ENCODE peak calls at places on chromosome 7, in six cellular contexts. P is NAMALWA, K is fibroblast of lung, F is substantia nigra, W is OCI-LY7, N is ovary. S is an unnamed sample.

GRCh38 chr7:112668561-112668960 is 121.6 kb downstream of the TMEM168 start:
- DNase-seq in P (no peak), K (no peak), F (no peak), W (no peak), N (no peak), S (no peak)

GRCh38 chr7:41893656-41894055 is 190.8 kb upstream of the INHBA start:
- DNase-seq in P (no peak), K (no peak), F (no peak), W (no peak), N (no peak), S (no peak)

GRCh38 chr7:151863386-151864079 is 13.4 kb downstream of the PRKAG2 start:
- DNase-seq in P (peak), K (no peak), F (no peak), W (peak), N (no peak), S (peak)

GRCh38 chr7:121331574-121331973 is 2.8 kb downstream of the WNT16 start:
- DNase-seq in P (no peak), K (no peak), F (no peak), W (no peak), N (no peak), S (no peak)

GRCh38 chr7:133753513-133753912 is 373.6 kb upstream of the LRGUK start:
- DNase-seq in P (no peak), K (no peak), F (no peak), W (no peak), N (no peak), S (no peak)

GRCh38 chr7:111089822-111090426 is 1.0 kb upstream of the LRRN3 start:
- DNase-seq in P (peak), K (peak), F (no peak), W (peak), N (no peak), S (peak)

GRCh38 chr7:3461923-3462322 is 160.9 kb downstream of the SDK1 start:
- DNase-seq in P (no peak), K (no peak), F (no peak), W (no peak), N (no peak), S (no peak)

GRCh38 chr7:77903597-77903996 is 105.0 kb downstream of the PHTF2 start:
- DNase-seq in P (peak), K (no peak), F (no peak), W (peak), N (no peak), S (peak)

GRCh38 chr7:27520828-27521790 is 141.6 kb downstream of the HIBADH start:
- DNase-seq in P (no peak), K (peak), F (no peak), W (no peak), N (peak), S (no peak)

GRCh38 chr7:27147211-27148030 is at the start of gene HOXA6:
- DNase-seq in P (no peak), K (peak), F (no peak), W (no peak), N (peak), S (no peak)

GRCh38 chr7:98539865-98540264 is 77.2 kb upstream of the NPTX2 start:
- DNase-seq in P (no peak), K (no peak), F (no peak), W (no peak), N (no peak), S (no peak)

GRCh38 chr7:17009007-17009719 is 127.4 kb upstream of the AGR3 start:
- DNase-seq in P (peak), K (peak), F (no peak), W (no peak), N (no peak), S (peak)

GRCh38 chr7:128030999-128031681 is at the start of gene LRRC4:
- DNase-seq in P (no peak), K (peak), F (peak), W (peak), N (peak), S (no peak)

GRCh38 chr7:139887895-139888518 is 58.9 kb downstream of the TBXAS1 start:
- DNase-seq in P (no peak), K (no peak), F (peak), W (no peak), N (no peak), S (no peak)

GRCh38 chr7:100694196-100694745 is at the start of gene GIGYF1:
- DNase-seq in P (peak), K (peak), F (peak), W (peak), N (peak), S (peak)

GRCh38 chr7:127794551-127794950 is 142.6 kb downstream of the SND1 start:
- DNase-seq in P (no peak), K (no peak), F (no peak), W (no peak), N (no peak), S (no peak)

GRCh38 chr7:44045226-44046014 is 918 bp downstream of the DBNL start:
- DNase-seq in P (peak), K (no peak), F (no peak), W (no peak), N (no peak), S (peak)

GRCh38 chr7:75662579-75663301 is 76.0 kb downstream of the HIP1 start:
- DNase-seq in P (peak), K (no peak), F (no peak), W (peak), N (no peak), S (no peak)

GRCh38 chr7:19248681-19249080 is 103.5 kb upstream of the FERD3L start:
- DNase-seq in P (no peak), K (peak), F (no peak), W (no peak), N (no peak), S (no peak)

GRCh38 chr7:158863611-158864506 is 7.5 kb downstream of the DYNC2I1 start:
- DNase-seq in P (no peak), K (peak), F (no peak), W (no peak), N (peak), S (peak)

GRCh38 chr7:117715784-117716445 is 157.3 kb downstream of the CTTNBP2 start:
- DNase-seq in P (peak), K (peak), F (peak), W (peak), N (no peak), S (peak)

GRCh38 chr7:2241580-2242540 is at the start of the genes MRM2 and NUDT1:
- DNase-seq in P (peak), K (peak), F (peak), W (peak), N (peak), S (peak)

GRCh38 chr7:20408467-20408826 is 77.7 kb downstream of the ITGB8 start:
- DNase-seq in P (no peak), K (peak), F (no peak), W (no peak), N (peak), S (peak)

GRCh38 chr7:52009195-52009594 is 692.6 kb upstream of the COBL start:
- DNase-seq in P (no peak), K (no peak), F (no peak), W (no peak), N (no peak), S (no peak)

GRCh38 chr7:95101422-95101821 is 194.0 kb downstream of the PPP1R9A start:
- DNase-seq in P (no peak), K (no peak), F (no peak), W (no peak), N (no peak), S (no peak)

GRCh38 chr7:107147464-107148214 is 21.2 kb upstream of the HBP1 start:
- DNase-seq in P (peak), K (peak), F (peak), W (peak), N (no peak), S (peak)

GRCh38 chr7:123711832-123712293 is 36.9 kb downstream of the WASL start:
- DNase-seq in P (no peak), K (no peak), F (no peak), W (no peak), N (no peak), S (no peak)

GRCh38 chr7:94049615-94050014 is 45.5 kb upstream of the BET1 start:
- DNase-seq in P (peak), K (no peak), F (no peak), W (peak), N (no peak), S (no peak)

GRCh38 chr7:25726180-25726579 is 425.8 kb upstream of the NFE2L3 start:
- DNase-seq in P (no peak), K (no peak), F (no peak), W (no peak), N (no peak), S (no peak)

GRCh38 chr7:136957391-136957790 is 88.9 kb downstream of the CHRM2 start:
- DNase-seq in P (no peak), K (peak), F (no peak), W (no peak), N (no peak), S (no peak)

GRCh38 chr7:69677054-69677847 is 79.0 kb downstream of the AUTS2 start:
- DNase-seq in P (peak), K (no peak), F (no peak), W (peak), N (no peak), S (peak)

GRCh38 chr7:143979359-143979758 is 20.8 kb upstream of the OR6B1 start:
- DNase-seq in P (no peak), K (peak), F (no peak), W (no peak), N (no peak), S (no peak)

GRCh38 chr7:7439564-7439963 is 96.1 kb downstream of the COL28A1 start:
- DNase-seq in P (no peak), K (no peak), F (no peak), W (no peak), N (no peak), S (no peak)

GRCh38 chr7:30796105-30796869 is 25.1 kb downstream of the MINDY4 start:
- DNase-seq in P (no peak), K (peak), F (no peak), W (no peak), N (no peak), S (no peak)